ENCODE peak calls at places on chromosome 17, in ten cellular contexts. D is mucosa of gallbladder; Y is HTR-8/SVneo; B is SW 1271; W is heart left ventricle; Q is MM.1S; F is mesenchymal stem cell; S is T-helper 1 cell; N is activated CD4-positive, alpha-beta T cell treated with anti-CD3 and anti-CD28 coated beads for 1 hour; X is stimulated activated CD8-positive, alpha-beta memory T cell treated with anti-CD3 and anti-CD28 coated beads, Interleukin-4, amount 100 ng/mL, for 1 hour. L is an unnamed sample.

GRCh38 chr17:7466644-7467341 is 12.6 kb downstream of the ZBTB4 start:
- DNase-seq in W (peak; percentile 81), Q (no peak), N (no peak), S (no peak), B (no peak), X (no peak), Y (no peak), D (no peak), F (peak; percentile 46), L (peak; percentile 67)

GRCh38 chr17:34671191-34671590 is 91.8 kb downstream of the TMEM132E start:
- DNase-seq in D (no peak), Q (no peak), F (no peak), N (no peak), S (no peak), Y (no peak), W (no peak), X (no peak), B (no peak), L (no peak)

GRCh38 chr17:63173450-63173849 is 207.4 kb downstream of the TANC2 start:
- DNase-seq in B (no peak), Q (no peak), N (no peak), S (no peak), D (no peak), X (no peak), F (no peak), Y (no peak), W (no peak), L (no peak)

GRCh38 chr17:68461589-68461988 is 4.3 kb upstream of the WIPI1 start:
- DNase-seq in Y (no peak), F (no peak), S (no peak), D (no peak), W (no peak), Q (peak; percentile 52), B (no peak), X (no peak), N (no peak), L (no peak)

GRCh38 chr17:65407017-65407416 is 154.4 kb downstream of the AXIN2 start:
- DNase-seq in F (no peak), B (no peak), N (no peak), W (no peak), Q (no peak), X (no peak), S (no peak), D (no peak), Y (no peak), L (no peak)

GRCh38 chr17:6603746-6604325 is 36.7 kb downstream of the KIAA0753 start:
- DNase-seq in X (no peak), W (peak; percentile 25), S (no peak), F (no peak), B (no peak), D (no peak), Q (no peak), Y (no peak), N (no peak), L (no peak)

GRCh38 chr17:57869599-57870282 is 19.9 kb upstream of the MRPS23 start:
- DNase-seq in Y (peak; percentile 67), X (no peak), Q (no peak), S (no peak), D (no peak), N (no peak), B (no peak), F (peak; percentile 93), W (no peak), L (peak; percentile 90)

GRCh38 chr17:28008526-28008925 is 34.0 kb upstream of the NLK start:
- DNase-seq in Y (peak; percentile 59), N (no peak), S (no peak), B (no peak), D (peak; percentile 52), F (peak; percentile 57), X (no peak), Q (peak; percentile 32), W (peak; percentile 48), L (peak; percentile 50)

GRCh38 chr17:2259769-2260536 is 43.6 kb downstream of the SMG6 start:
- DNase-seq in Y (no peak), W (no peak), D (no peak), B (no peak), Q (peak; percentile 89), S (peak; percentile 26), N (peak; percentile 22), X (no peak), F (peak; percentile 51), L (no peak)

GRCh38 chr17:4232168-4232813 is 31.5 kb downstream of the ANKFY1 start:
- DNase-seq in F (peak; percentile 70), X (no peak), N (no peak), D (no peak), S (no peak), Q (no peak), B (no peak), W (no peak), Y (no peak), L (peak; percentile 5)

GRCh38 chr17:47223007-47223406 is 13.9 kb downstream of the MYL4 start:
- DNase-seq in N (no peak), W (no peak), S (no peak), D (no peak), B (peak; percentile 54), F (no peak), X (no peak), Q (no peak), Y (no peak), L (peak; percentile 23)

GRCh38 chr17:27413295-27413694 is 43.0 kb upstream of the KSR1 start:
- DNase-seq in W (no peak), F (no peak), B (no peak), S (no peak), Y (no peak), N (no peak), X (no peak), D (no peak), Q (no peak), L (no peak)

GRCh38 chr17:74165811-74166365 is 37.6 kb upstream of the RPL38 start:
- DNase-seq in W (no peak), Y (no peak), Q (no peak), B (no peak), X (no peak), F (no peak), N (no peak), S (no peak), D (no peak), L (no peak)

GRCh38 chr17:68613739-68614298 is 12.7 kb upstream of the FAM20A start:
- DNase-seq in D (peak; percentile 62), X (no peak), S (no peak), Y (peak; percentile 57), W (peak; percentile 40), Q (peak; percentile 81), F (peak; percentile 48), N (no peak), B (peak; percentile 45), L (peak; percentile 71)

GRCh38 chr17:29080323-29080722 is 37.4 kb downstream of the PIPOX start:
- DNase-seq in Y (no peak), B (no peak), W (no peak), D (no peak), N (no peak), X (no peak), S (no peak), F (no peak), Q (no peak), L (no peak)

GRCh38 chr17:12591336-12591735 is 74.4 kb upstream of the MYOCD start:
- DNase-seq in F (peak; percentile 40), W (no peak), Y (peak; percentile 45), N (no peak), Q (no peak), D (no peak), B (no peak), X (no peak), S (no peak), L (no peak)

GRCh38 chr17:75776399-75777242 is 8.0 kb upstream of the UNK start:
- DNase-seq in S (peak; percentile 40), Q (no peak), B (no peak), F (no peak), X (no peak), N (no peak), D (no peak), Y (no peak), W (no peak), L (no peak)

GRCh38 chr17:41967141-41967920 is 736 bp downstream of the CNP start:
- DNase-seq in F (no peak), Q (peak; percentile 34), S (peak; percentile 18), D (no peak), W (no peak), B (no peak), N (peak; percentile 40), Y (no peak), X (no peak), L (peak; percentile 36)

GRCh38 chr17:79991140-79991923 is 44.3 kb downstream of the TBC1D16 start:
- DNase-seq in N (peak; percentile 74), W (peak; percentile 83), S (peak; percentile 73), B (peak; percentile 64), D (peak; percentile 87), Y (peak; percentile 89), Q (peak; percentile 61), F (peak; percentile 80), X (peak; percentile 36), L (peak; percentile 65)

GRCh38 chr17:80561541-80562114 is 17.0 kb downstream of the RPTOR start:
- DNase-seq in Q (no peak), B (no peak), W (no peak), F (no peak), S (no peak), X (no peak), D (no peak), N (no peak), Y (no peak), L (no peak)

GRCh38 chr17:3558603-3559269 is 1.1 kb upstream of the TRPV3 start:
- DNase-seq in F (peak; percentile 54), B (no peak), S (peak; percentile 49), W (no peak), D (no peak), Y (no peak), Q (peak; percentile 97), X (no peak), N (peak; percentile 18), L (peak; percentile 83)

GRCh38 chr17:70313450-70313849 is 144.1 kb downstream of the KCNJ2 start:
- DNase-seq in S (no peak), F (no peak), Y (no peak), X (no peak), N (no peak), W (no peak), D (no peak), B (no peak), Q (no peak), L (peak; percentile 7)

GRCh38 chr17:81563861-81564586 is 11.9 kb upstream of the FAAP100 start:
- DNase-seq in F (peak; percentile 91), D (no peak), X (no peak), S (no peak), Q (no peak), N (no peak), Y (no peak), W (no peak), B (no peak), L (no peak)

GRCh38 chr17:35404360-35404759 is 27.9 kb downstream of the SLFN12 start:
- DNase-seq in S (no peak), N (no peak), F (no peak), B (no peak), X (no peak), Q (no peak), Y (no peak), D (no peak), W (no peak), L (no peak)

GRCh38 chr17:32503251-32504165 is 16.7 kb downstream of the CDK5R1 start:
- DNase-seq in B (no peak), Q (peak; percentile 76), D (no peak), W (no peak), F (peak; percentile 68), Y (no peak), S (peak; percentile 33), X (no peak), N (no peak), L (no peak)

GRCh38 chr17:58329035-58329807 is 626 bp upstream of the TSPOAP1 start:
- DNase-seq in D (peak; percentile 34), Y (no peak), S (peak; percentile 54), B (no peak), Q (peak; percentile 96), W (no peak), N (peak; percentile 82), F (no peak), X (peak; percentile 62), L (no peak)

GRCh38 chr17:75832652-75833400 is 11.4 kb downstream of the UNC13D start:
- DNase-seq in X (no peak), Y (no peak), F (no peak), D (no peak), S (peak; percentile 7), W (no peak), N (no peak), Q (no peak), B (no peak), L (no peak)

L was measured in RPMI7951.